ENCODE peak calls at places on chromosomes 2 and 18, in eight cellular contexts. C is uterus; E is HL-60; J is right lobe of liver; I is sigmoid colon; F is psoas muscle; W is CD8-positive, alpha-beta memory T cell; L is astrocyte. Z is an unnamed sample. For H3K27me3, the result is how much of the 10 kb centered on the place peaks cover.

GRCh38 chr2:40315684-40316083 is 136.2 kb downstream of the SLC8A1 start:
- DNase-seq in C (peak), E (no peak), J (no peak), I (no peak), F (no peak), W (no peak), L (peak), Z (peak)

GRCh38 chr2:64085936-64086335 is 58.3 kb downstream of the PELI1 start:
- DNase-seq in C (no peak), E (no peak), J (no peak), I (no peak), F (no peak), W (no peak), L (no peak), Z (no peak)

GRCh38 chr18:58645398-58645797 is 16.5 kb upstream of the ALPK2 start:
- DNase-seq in C (no peak), E (no peak), J (no peak), I (no peak), F (no peak), W (no peak), L (peak), Z (no peak)

GRCh38 chr2:118834901-118835738 is 12.3 kb downstream of the EN1 start:
- DNase-seq in C (no peak), E (no peak), J (no peak), I (no peak), F (no peak), W (no peak), L (no peak), Z (no peak)

GRCh38 chr2:95231723-95232122 is 24.4 kb downstream of the ZNF892 start:
- DNase-seq in C (no peak), E (no peak), J (peak), I (no peak), F (no peak), W (no peak), L (peak), Z (peak)

GRCh38 chr2:215002500-215002899 is 135.9 kb downstream of the ABCA12 start:
- DNase-seq in C (no peak), E (no peak), J (no peak), I (no peak), F (no peak), W (no peak), L (peak), Z (peak)

GRCh38 chr2:112480540-112481049 is 1.4 kb upstream of the TTL start:
- DNase-seq in C (no peak), E (no peak), J (no peak), I (no peak), F (no peak), W (no peak), L (no peak), Z (no peak)

GRCh38 chr18:37435996-37436395 is 129.6 kb downstream of the CELF4 start:
- DNase-seq in C (no peak), E (no peak), J (no peak), I (no peak), F (no peak), W (no peak), L (peak), Z (no peak)

GRCh38 chr2:127011796-127012195 is 95.2 kb downstream of the BIN1 start:
- DNase-seq in C (peak), E (no peak), J (no peak), I (no peak), F (no peak), W (no peak), L (no peak), Z (no peak)

GRCh38 chr2:127012868-127013267 is 94.1 kb downstream of the BIN1 start:
- DNase-seq in C (no peak), E (no peak), J (no peak), I (no peak), F (no peak), W (no peak), L (no peak), Z (peak)

GRCh38 chr2:127014224-127014623 is 92.7 kb downstream of the BIN1 start:
- DNase-seq in C (no peak), E (no peak), J (no peak), I (no peak), F (no peak), W (no peak), L (no peak), Z (no peak)

GRCh38 chr2:127011136-127011740 is 95.7 kb downstream of the BIN1 start:
- DNase-seq in C (peak), E (no peak), J (no peak), I (no peak), F (no peak), W (no peak), L (no peak), Z (no peak)

GRCh38 chr2:127012215-127012614 is 94.7 kb downstream of the BIN1 start:
- DNase-seq in C (peak), E (no peak), J (no peak), I (no peak), F (no peak), W (no peak), L (no peak), Z (peak)
- H3K27me3 ChIP-seq in C (under half), E (under half), J (under half), I (under half), F (under half), W (under half), L (under half), Z (under half)

GRCh38 chr2:38466849-38467767 is 90.0 kb upstream of the ATL2 start:
- DNase-seq in C (peak), E (no peak), J (no peak), I (peak), F (no peak), W (no peak), L (peak), Z (peak)
- H3K27me3 ChIP-seq in C (under half), E (under half), J (under half), I (under half), F (under half), W (under half), L (half or more), Z (under half)

DNA sequence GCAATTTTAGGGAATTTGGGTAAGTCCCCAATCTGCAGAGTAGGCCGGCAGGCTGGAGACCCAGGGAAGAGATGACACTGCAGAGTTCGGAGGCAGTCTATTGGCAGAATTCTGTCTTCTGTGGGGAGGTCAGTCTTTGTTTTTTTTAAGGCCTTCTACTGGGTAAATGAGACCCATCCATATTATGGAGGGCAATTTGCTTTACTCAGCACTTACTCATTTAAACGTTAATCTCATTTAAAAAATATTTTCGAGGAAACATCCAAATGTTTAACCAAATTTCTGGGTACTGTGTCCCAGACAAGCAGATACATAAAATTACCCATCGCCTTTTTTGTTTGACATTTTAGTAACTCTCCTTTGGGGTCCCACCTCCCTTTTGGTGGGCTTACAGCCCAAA is 139.5 kb downstream of the IRS1 start:
- DNase-seq in C (no peak), E (no peak), J (no peak), I (no peak), F (no peak), W (no peak), L (no peak), Z (no peak)
- H3K27me3 ChIP-seq in C (under half), E (under half), J (under half), I (under half), F (under half), W (under half), L (under half), Z (under half)

GRCh38 chr2:130837811-130838565 is 1.3 kb downstream of the ARHGEF4 start:
- DNase-seq in C (no peak), E (no peak), J (no peak), I (no peak), F (peak), W (no peak), L (no peak), Z (no peak)

GRCh38 chr2:130842770-130843169 is 6.1 kb downstream of the ARHGEF4 start:
- DNase-seq in C (no peak), E (no peak), J (no peak), I (no peak), F (peak), W (no peak), L (no peak), Z (no peak)

GRCh38 chr2:130839011-130839780 is 2.5 kb downstream of the ARHGEF4 start:
- DNase-seq in C (no peak), E (no peak), J (no peak), I (no peak), F (peak), W (no peak), L (no peak), Z (no peak)

GRCh38 chr2:130841741-130842365 is 5.1 kb downstream of the ARHGEF4 start:
- DNase-seq in C (no peak), E (no peak), J (no peak), I (no peak), F (peak), W (no peak), L (no peak), Z (no peak)

GRCh38 chr2:130840506-130840905 is 3.8 kb downstream of the ARHGEF4 start:
- DNase-seq in C (no peak), E (no peak), J (no peak), I (no peak), F (peak), W (no peak), L (no peak), Z (no peak)
- H3K27me3 ChIP-seq in C (under half), E (under half), J (under half), I (under half), F (under half), W (under half), L (under half), Z (under half)

DNA sequence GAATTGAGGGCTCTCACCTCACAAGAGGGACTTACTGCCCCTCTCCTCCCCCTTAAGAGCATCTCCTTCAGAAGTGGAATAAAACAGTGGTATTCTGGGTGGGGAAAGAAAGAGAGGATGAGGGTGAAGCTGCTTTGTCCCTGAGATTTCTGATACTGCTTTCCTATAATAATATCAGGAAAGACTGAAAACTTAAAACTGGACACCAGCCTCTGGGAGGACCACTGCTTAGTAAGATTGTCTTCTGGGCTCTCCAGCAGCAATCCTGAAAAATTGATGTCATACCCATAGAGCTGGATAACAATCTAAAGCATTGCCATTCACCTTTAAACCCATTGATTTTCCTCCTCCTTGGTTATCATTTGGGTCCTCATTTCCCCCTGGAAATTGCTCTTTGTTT is 4.7 kb upstream of the HOXD4 start:
- DNase-seq in C (no peak), E (no peak), J (no peak), I (no peak), F (no peak), W (no peak), L (no peak), Z (no peak)
- H3K27me3 ChIP-seq in C (under half), E (half or more), J (under half), I (half or more), F (under half), W (half or more), L (half or more), Z (half or more)

GRCh38 chr2:8145385-8145784 is 536.5 kb upstream of the ID2 start:
- DNase-seq in C (no peak), E (peak), J (no peak), I (no peak), F (no peak), W (no peak), L (no peak), Z (no peak)

GRCh38 chr2:8146329-8147048 is 535.4 kb upstream of the ID2 start:
- DNase-seq in C (no peak), E (no peak), J (peak), I (no peak), F (no peak), W (no peak), L (no peak), Z (no peak)

GRCh38 chr2:8142456-8142855 is 539.4 kb upstream of the ID2 start:
- DNase-seq in C (no peak), E (no peak), J (no peak), I (no peak), F (no peak), W (no peak), L (no peak), Z (no peak)

GRCh38 chr2:8144785-8145184 is 537.1 kb upstream of the ID2 start:
- DNase-seq in C (no peak), E (no peak), J (no peak), I (no peak), F (no peak), W (no peak), L (peak), Z (peak)

DNA sequence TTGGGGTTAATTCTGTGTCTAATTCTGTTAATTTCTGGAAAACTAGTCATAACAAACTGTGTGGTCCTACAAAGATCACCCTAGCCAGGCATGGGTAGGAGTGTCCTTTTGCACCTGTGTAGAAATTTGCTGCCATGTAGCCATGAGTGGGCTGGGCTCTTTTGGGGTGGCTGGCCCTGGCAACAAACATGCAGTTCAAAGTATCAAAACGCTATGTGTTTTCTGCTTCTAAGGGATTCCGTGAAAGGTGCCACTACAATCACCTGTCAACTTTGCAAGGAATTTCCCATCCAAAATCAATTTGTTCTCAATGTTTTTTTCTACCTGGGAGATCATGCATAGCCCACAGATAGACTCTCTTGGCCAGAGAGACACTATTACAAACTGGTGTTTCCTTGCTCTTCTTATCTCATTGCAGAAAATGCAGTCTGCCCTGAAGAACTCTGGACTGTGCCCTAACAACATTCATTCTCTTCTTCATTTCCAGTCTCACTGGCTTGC is 537.7 kb upstream of the ID2 start:
- DNase-seq in C (no peak), E (no peak), J (no peak), I (no peak), F (no peak), W (no peak), L (no peak), Z (no peak)
- H3K27me3 ChIP-seq in C (under half), E (under half), J (under half), I (under half), F (under half), W (under half), L (under half), Z (under half)